ENCODE peak calls at places on chromosomes 1 and 21, in four cellular contexts. One of them, this sample, is unnamed.

GRCh38 chr1:67713071-67713806 is 28.2 kb downstream of the GADD45A start:
- DNase-seq in upper lobe of left lung: no peak
- DNase-seq in fibroblast of mammary gland: peak; percentile 93
- DNase-seq in kidney epithelial cell: peak; percentile 82
- DNase-seq in this sample: peak; percentile 71

GRCh38 chr21:33313183-33313582 is 11.6 kb upstream of the IFNAR1 start:
- DNase-seq in upper lobe of left lung: no peak
- DNase-seq in fibroblast of mammary gland: no peak
- DNase-seq in kidney epithelial cell: no peak
- DNase-seq in this sample: no peak

GRCh38 chr1:156129687-156130577 is 15.4 kb downstream of the LMNA start:
- DNase-seq in upper lobe of left lung: peak; percentile 93
- DNase-seq in fibroblast of mammary gland: peak; percentile 96
- DNase-seq in kidney epithelial cell: peak; percentile 89
- DNase-seq in this sample: peak; percentile 93

GRCh38 chr1:46148318-46148717 is 15.9 kb upstream of the PIK3R3 start:
- DNase-seq in upper lobe of left lung: no peak
- DNase-seq in fibroblast of mammary gland: no peak
- DNase-seq in kidney epithelial cell: no peak
- DNase-seq in this sample: no peak

GRCh38 chr1:230976825-230977747 is 1.6 kb downstream of the TTC13 start:
- DNase-seq in upper lobe of left lung: no peak
- DNase-seq in fibroblast of mammary gland: no peak
- DNase-seq in kidney epithelial cell: no peak
- DNase-seq in this sample: no peak

GRCh38 chr1:200302192-200302892 is 107.5 kb downstream of the ZNF281 start:
- DNase-seq in upper lobe of left lung: peak; percentile 44
- DNase-seq in fibroblast of mammary gland: peak; percentile 30
- DNase-seq in kidney epithelial cell: no peak
- DNase-seq in this sample: no peak

GRCh38 chr1:33946836-33947235 is 83.0 kb downstream of the HMGB4 start:
- DNase-seq in upper lobe of left lung: no peak
- DNase-seq in fibroblast of mammary gland: no peak
- DNase-seq in kidney epithelial cell: no peak
- DNase-seq in this sample: no peak

GRCh38 chr1:43550598-43551246 is 20.0 kb downstream of the PTPRF start:
- DNase-seq in upper lobe of left lung: no peak
- DNase-seq in fibroblast of mammary gland: no peak
- DNase-seq in kidney epithelial cell: no peak
- DNase-seq in this sample: no peak

GRCh38 chr1:247079141-247079874 is 697 bp upstream of the ZNF670 start:
- DNase-seq in upper lobe of left lung: no peak
- DNase-seq in fibroblast of mammary gland: peak; percentile 5
- DNase-seq in kidney epithelial cell: no peak
- DNase-seq in this sample: no peak

GRCh38 chr1:246919902-246920301 is 11.8 kb downstream of the AHCTF1 start:
- DNase-seq in upper lobe of left lung: no peak
- DNase-seq in fibroblast of mammary gland: no peak
- DNase-seq in kidney epithelial cell: no peak
- DNase-seq in this sample: no peak

GRCh38 chr1:205075642-205076155 is 8.6 kb downstream of the TMEM81 start:
- DNase-seq in upper lobe of left lung: no peak
- DNase-seq in fibroblast of mammary gland: no peak
- DNase-seq in kidney epithelial cell: no peak
- DNase-seq in this sample: no peak

GRCh38 chr21:35149698-35150097 is 100.6 kb upstream of the RUNX1 start:
- DNase-seq in upper lobe of left lung: no peak
- DNase-seq in fibroblast of mammary gland: peak; percentile 14
- DNase-seq in kidney epithelial cell: no peak
- DNase-seq in this sample: peak; percentile 54

GRCh38 chr21:37527716-37528115 is 161.1 kb downstream of the DYRK1A start:
- DNase-seq in upper lobe of left lung: no peak
- DNase-seq in fibroblast of mammary gland: no peak
- DNase-seq in kidney epithelial cell: no peak
- DNase-seq in this sample: no peak

GRCh38 chr1:2227341-2228156 is 570 bp upstream of the SKI start:
- DNase-seq in upper lobe of left lung: peak; percentile 96
- DNase-seq in fibroblast of mammary gland: peak; percentile 94
- DNase-seq in kidney epithelial cell: no peak
- DNase-seq in this sample: peak; percentile 83
- H3K4me3 ChIP-seq in upper lobe of left lung: peak overlapping the region; percentile 69
- H3K4me3 ChIP-seq in fibroblast of mammary gland: peak overlapping the region; percentile 62
- H3K4me3 ChIP-seq in kidney epithelial cell: peak overlapping the region; percentile 90
- H3K4me3 ChIP-seq in this sample: peak overlapping the region; percentile 59

DNA sequence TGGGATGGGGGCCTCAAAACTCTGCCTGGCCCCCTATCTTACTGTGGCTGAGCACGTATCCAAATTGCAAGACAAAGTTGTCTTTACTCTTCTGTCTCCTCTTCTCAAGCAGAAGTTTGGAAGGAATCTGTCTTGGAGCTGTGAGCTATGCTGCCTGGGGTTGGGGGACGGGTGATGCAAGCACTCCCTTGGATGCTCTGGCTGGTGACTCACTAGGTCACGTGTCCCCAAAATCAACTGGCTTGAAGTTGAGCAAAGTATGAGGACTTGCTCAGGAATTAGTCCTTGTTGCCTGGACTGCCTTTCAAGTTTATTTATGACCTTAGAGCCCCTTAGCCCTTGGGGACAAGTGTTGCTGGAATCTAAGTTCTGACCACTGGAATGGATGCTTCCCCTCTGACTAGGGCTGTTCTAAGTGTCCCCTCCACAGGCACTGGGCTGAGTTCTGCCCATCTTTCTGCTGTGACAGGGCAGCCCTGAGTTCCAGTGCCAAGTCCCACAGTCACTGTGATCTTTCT is 269.5 kb downstream of the HHAT start:
- DNase-seq in upper lobe of left lung: peak; percentile 73
- DNase-seq in fibroblast of mammary gland: peak; percentile 96
- DNase-seq in kidney epithelial cell: peak; percentile 91
- DNase-seq in this sample: peak; percentile 68
- TF ChIP-seq CTCF in upper lobe of left lung: no peak
- TF ChIP-seq CTCF in fibroblast of mammary gland: no peak
- TF ChIP-seq CTCF in kidney epithelial cell: no peak
- TF ChIP-seq CTCF in this sample: no peak

GRCh38 chr1:44713321-44713781 is 17.6 kb downstream of the RNU5D-1 start:
- DNase-seq in upper lobe of left lung: no peak
- DNase-seq in fibroblast of mammary gland: no peak
- DNase-seq in kidney epithelial cell: no peak
- DNase-seq in this sample: no peak
- H3K4me3 ChIP-seq in upper lobe of left lung: no peak overlapping the region
- H3K4me3 ChIP-seq in fibroblast of mammary gland: no peak overlapping the region
- H3K4me3 ChIP-seq in kidney epithelial cell: no peak overlapping the region
- H3K4me3 ChIP-seq in this sample: no peak overlapping the region

DNA sequence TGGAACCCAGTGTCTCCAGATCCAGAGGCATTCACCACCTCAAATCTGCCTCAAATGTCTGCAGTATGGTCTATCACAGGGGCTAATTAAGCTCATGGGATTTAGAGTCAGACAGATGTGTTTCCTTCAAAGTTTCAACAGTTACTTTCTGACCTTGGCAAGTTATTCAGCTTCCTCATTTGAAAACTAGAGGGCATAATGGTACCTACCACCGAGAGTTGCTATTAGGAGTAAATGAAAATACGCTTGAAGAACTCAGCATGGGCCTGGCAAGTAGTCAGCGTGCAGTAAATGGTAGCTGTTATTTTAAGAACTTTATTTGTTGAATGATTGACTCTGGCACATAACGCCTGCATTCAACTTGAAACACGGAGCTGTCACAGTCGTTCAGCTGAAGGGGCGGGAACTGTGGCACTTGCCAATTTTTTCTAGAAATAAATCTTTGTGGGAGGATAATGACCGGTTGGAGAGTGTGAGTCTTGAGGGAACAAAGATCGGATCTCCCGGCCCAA is 1.2 kb upstream of the CAP1 start:
- DNase-seq in upper lobe of left lung: no peak
- DNase-seq in fibroblast of mammary gland: peak; percentile 59
- DNase-seq in kidney epithelial cell: no peak
- DNase-seq in this sample: peak; percentile 35
- TF ChIP-seq CTCF in upper lobe of left lung: no peak
- TF ChIP-seq CTCF in fibroblast of mammary gland: no peak
- TF ChIP-seq CTCF in kidney epithelial cell: peak; percentile 21
- TF ChIP-seq CTCF in this sample: peak; percentile 20

DNA sequence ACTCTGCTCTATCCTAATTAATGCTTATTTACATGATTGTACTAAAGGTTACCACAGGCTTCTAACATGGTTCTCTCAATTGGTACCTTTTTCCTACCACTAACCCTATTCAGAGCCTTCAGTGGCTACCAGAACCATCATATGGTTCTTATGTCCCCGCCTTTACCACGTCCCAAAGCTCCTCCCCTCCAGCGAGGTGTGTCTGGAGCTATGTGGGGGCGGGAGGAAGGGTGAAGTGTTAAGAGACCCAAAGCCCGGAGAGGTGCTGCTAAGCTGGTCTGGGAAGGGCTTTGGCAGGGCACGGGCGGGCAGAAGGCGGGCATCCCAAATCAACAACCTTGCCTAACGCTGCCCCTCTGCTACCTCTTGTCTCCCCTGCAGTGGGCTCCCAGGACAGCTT is 10.0 kb downstream of the SPATA46 start:
- DNase-seq in upper lobe of left lung: no peak
- DNase-seq in fibroblast of mammary gland: no peak
- DNase-seq in kidney epithelial cell: no peak
- DNase-seq in this sample: no peak
- H3K4me3 ChIP-seq in upper lobe of left lung: no peak overlapping the region
- H3K4me3 ChIP-seq in fibroblast of mammary gland: peak overlapping the region; percentile 53
- H3K4me3 ChIP-seq in kidney epithelial cell: no peak overlapping the region
- H3K4me3 ChIP-seq in this sample: no peak overlapping the region

GRCh38 chr1:16420719-16421118 is 16.5 kb downstream of the SPATA21 start:
- DNase-seq in upper lobe of left lung: no peak
- DNase-seq in fibroblast of mammary gland: no peak
- DNase-seq in kidney epithelial cell: no peak
- DNase-seq in this sample: no peak
- TF ChIP-seq CTCF in upper lobe of left lung: no peak
- TF ChIP-seq CTCF in fibroblast of mammary gland: no peak
- TF ChIP-seq CTCF in kidney epithelial cell: no peak
- TF ChIP-seq CTCF in this sample: no peak

DNA sequence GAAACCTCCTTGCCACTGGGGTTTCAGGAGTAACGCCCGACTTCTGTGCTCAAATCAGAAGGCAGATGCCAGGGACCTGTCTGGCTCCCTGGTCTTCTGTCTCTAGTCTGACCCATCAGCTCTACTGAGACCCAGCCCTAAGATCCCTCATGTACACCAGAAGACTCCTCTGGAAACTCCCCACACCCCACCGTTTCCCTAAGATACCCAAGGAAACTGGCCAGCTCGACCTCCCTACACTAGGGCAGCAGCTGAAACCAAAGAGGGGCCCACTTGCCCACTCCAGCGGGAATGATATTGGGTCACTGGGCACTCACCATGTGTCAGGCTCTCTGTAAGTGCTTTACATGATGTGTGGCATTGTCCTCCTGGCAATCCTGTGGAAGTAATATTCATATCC is 469 bp upstream of the S100A16 start:
- DNase-seq in upper lobe of left lung: no peak
- DNase-seq in fibroblast of mammary gland: no peak
- DNase-seq in kidney epithelial cell: no peak
- DNase-seq in this sample: no peak
- H3K4me3 ChIP-seq in upper lobe of left lung: peak overlapping the region; percentile 55
- H3K4me3 ChIP-seq in fibroblast of mammary gland: peak overlapping the region; percentile 94
- H3K4me3 ChIP-seq in kidney epithelial cell: peak overlapping the region; percentile 87
- H3K4me3 ChIP-seq in this sample: no peak overlapping the region

This sample was measured in retinal pigment epithelial cell.